ENCODE peak calls at places on chromosomes 3 and 15, in seven cellular contexts. X is stomach, S is ovary, D is tibial nerve, E is A549, U is Peyer's patch, V is heart left ventricle. N is an unnamed sample.

GRCh38 chr3:138768126-138768525 is 66.6 kb downstream of the PIK3CB start:
- DNase-seq in D (no peak), V (no peak), E (no peak), S (no peak), U (no peak), X (no peak), N (no peak)

GRCh38 chr15:83106994-83107840 is at the start of gene TM6SF1:
- DNase-seq in X (no peak), U (no peak), V (peak; percentile 29), E (no peak), S (no peak), D (no peak), N (no peak)

GRCh38 chr3:118960876-118961275 is 73.8 kb downstream of the IGSF11 start:
- DNase-seq in X (no peak), E (no peak), V (no peak), U (no peak), S (no peak), D (no peak), N (no peak)

GRCh38 chr3:49017646-49017977 is 768 bp downstream of the DALRD3 start:
- DNase-seq in S (no peak), X (no peak), U (peak; percentile 75), D (no peak), V (no peak), E (no peak), N (no peak)

GRCh38 chr3:169634618-169635236 is 28.8 kb downstream of the MECOM start:
- DNase-seq in E (no peak), X (peak; percentile 84), S (no peak), V (no peak), D (no peak), U (no peak), N (no peak)

GRCh38 chr3:14039149-14039548 is 85.5 kb downstream of the CHCHD4 start:
- DNase-seq in X (no peak), S (no peak), U (no peak), V (no peak), D (no peak), E (no peak), N (no peak)

GRCh38 chr15:40471778-40472130 is 970 bp downstream of the CHST14 start:
- DNase-seq in X (peak; percentile 37), E (no peak), D (no peak), U (no peak), S (no peak), V (no peak), N (no peak)

GRCh38 chr3:151985787-151986430 is 112.5 kb downstream of the SUCNR1 start:
- DNase-seq in X (no peak), U (no peak), D (no peak), E (no peak), V (no peak), S (no peak), N (no peak)

GRCh38 chr15:79977431-79977940 is 6.5 kb upstream of the BCL2A1 start:
- DNase-seq in D (no peak), S (no peak), E (no peak), U (no peak), X (no peak), V (peak; percentile 20), N (no peak)

GRCh38 chr3:34207826-34208225 is 409.4 kb downstream of the PDCD6IP start:
- DNase-seq in V (no peak), S (no peak), D (no peak), X (no peak), E (no peak), U (no peak), N (no peak)

GRCh38 chr3:64599651-64600050 is 88.1 kb downstream of the ADAMTS9 start:
- DNase-seq in D (no peak), S (no peak), X (no peak), V (no peak), U (no peak), E (no peak), N (no peak)

DNA sequence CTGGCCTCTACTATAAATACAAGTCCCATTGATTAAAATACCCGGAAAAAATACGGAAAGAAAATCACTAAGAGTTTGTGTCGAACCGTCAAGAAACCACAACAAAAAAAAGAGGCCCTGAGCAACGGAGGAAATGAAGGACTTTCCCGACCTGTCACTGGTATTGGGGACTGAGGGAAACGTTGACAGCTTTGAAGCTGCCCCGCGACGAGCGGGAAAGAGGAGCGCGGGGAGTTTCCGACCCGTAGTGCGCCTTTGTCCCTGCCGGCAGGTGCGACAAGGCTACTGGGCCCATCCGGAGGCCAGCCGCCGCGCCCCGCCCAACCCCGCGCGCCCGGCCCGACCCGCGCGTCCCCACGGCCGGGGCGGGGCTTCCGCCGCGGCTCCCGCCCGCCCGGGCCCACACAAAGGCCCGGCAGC is 418 bp downstream of the PBRM1 start:
- DNase-seq in D (peak; percentile 52), U (peak; percentile 91), V (peak; percentile 84), S (peak; percentile 74), E (peak; percentile 61), X (peak; percentile 88), N (no peak)
- H3K4me1 ChIP-seq in D (peaks cover 42% of the 10 kb centered on the region), U (no peaks in the 10 kb centered on the region), V (peaks cover 22% of the 10 kb centered on the region), S (peaks cover 10% of the 10 kb centered on the region), E (peaks cover 44% of the 10 kb centered on the region), X (peaks cover 77% of the 10 kb centered on the region), N (peaks cover 47% of the 10 kb centered on the region)

DNA sequence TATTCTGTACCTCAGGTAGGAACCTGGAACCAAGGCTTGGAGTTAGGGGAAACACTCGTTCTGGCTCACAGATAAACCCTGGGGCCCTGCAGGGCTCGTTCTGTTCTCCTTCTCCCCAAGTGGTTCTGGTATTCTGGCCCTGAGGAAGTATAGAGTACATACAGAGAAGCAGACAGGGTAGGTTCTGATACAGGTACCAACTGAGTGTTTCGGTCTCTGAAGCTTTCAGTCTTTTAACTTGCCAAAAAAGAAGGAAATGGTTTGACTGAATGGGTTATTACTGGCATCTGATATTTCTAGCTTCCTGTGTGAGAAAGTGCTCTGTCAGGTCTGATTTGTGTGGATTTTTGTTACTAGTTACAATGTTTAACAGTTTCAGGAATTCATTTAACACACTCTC is 67.3 kb downstream of the UBE2E2 start:
- DNase-seq in D (no peak), S (no peak), E (no peak), U (no peak), V (no peak), X (no peak), N (no peak)
- TF ChIP-seq POLR2A in D (no peak), S (no peak), E (no peak), U (no peak), V (no peak), X (no peak), N (no peak)

GRCh38 chr3:81898336-81898735 is 136.9 kb upstream of the GBE1 start:
- DNase-seq in U (no peak), V (no peak), S (no peak), D (no peak), X (no peak), E (no peak), N (no peak)
- TF ChIP-seq CTCF in U (no peak), V (no peak), S (no peak), D (no peak), X (no peak), E (no peak), N (no peak)

DNA sequence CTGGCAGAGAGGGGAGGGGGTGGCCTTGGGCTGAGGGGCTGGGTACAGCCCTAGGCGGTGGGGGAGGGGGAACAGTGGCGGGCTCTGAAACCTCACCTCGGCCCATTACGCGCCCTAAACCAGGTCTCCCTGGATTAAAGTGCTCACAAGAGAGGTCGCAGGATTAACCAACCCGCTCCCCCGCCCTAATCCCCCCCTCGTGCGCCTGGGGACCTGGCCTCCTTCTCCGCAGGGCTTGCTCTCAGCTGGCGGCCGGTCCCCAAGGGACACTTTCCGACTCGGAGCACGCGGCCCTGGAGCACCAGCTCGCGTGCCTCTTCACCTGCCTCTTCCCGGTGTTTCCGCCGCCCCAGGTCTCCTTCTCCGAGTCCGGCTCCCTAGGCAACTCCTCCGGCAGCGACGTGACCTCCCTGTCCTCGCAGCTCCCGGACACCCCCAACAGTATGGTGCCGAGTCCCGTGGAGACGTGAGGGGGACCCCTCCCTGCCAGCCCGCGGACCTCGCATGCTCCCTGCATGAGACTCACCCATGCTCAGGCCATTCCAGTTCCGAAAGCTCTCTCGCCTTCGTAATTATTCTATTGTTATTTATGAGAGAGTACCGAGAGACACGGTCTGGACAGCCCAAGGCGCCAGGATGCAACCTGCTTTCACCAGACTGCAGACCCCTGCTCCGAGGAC is 4.9 kb downstream of the ISL2 start:
- DNase-seq in U (peak; percentile 61), D (no peak), S (no peak), V (no peak), X (no peak), E (no peak), N (no peak)
- H3K4me1 ChIP-seq in U (peaks cover 4% of the 10 kb centered on the region), D (peaks cover 48% of the 10 kb centered on the region), S (peaks cover 19% of the 10 kb centered on the region), V (peaks cover 45% of the 10 kb centered on the region), X (peaks cover 80% of the 10 kb centered on the region), E (peaks cover 11% of the 10 kb centered on the region), N (peaks cover 75% of the 10 kb centered on the region)

DNA sequence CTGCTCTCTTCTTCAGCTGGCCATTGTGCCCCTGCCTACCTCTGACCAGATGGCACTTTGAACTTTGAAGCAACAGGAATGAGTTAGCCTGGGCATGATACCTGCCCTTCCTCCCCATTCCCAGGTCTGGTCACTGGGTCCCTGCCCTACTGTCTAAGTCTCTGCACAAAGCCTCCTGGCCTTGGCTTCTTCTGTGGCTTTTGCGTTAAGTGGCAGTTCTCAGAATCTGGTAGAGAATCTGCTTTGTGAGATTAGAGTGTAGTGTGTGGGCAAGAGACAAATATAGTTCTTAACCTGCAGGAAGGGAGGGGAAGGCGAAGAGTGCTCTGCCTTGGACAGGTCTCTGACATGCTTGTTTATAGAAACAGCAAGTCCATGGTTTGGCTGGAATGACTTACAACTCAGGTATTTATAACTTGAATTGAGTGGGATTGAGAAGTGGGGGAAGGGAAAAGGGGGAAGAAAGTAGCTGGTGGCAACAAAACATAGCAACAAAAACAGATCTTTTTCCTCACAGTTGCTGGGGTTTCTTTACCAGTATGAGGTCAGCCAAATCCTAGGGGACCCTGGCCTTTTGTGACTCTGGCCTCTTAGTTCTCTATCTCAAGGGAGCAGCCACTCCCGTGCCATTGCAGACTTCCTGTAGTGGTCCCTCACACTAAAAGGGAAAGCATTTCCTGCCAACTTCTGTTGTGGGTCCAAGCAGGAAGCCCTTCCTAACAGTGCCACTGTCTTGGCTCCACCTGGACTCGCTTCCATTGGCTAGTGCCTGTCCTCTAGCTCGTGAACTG is 16.7 kb downstream of the MAPKBP1 start:
- DNase-seq in U (no peak), X (no peak), E (no peak), D (no peak), V (no peak), S (no peak), N (no peak)
- TF ChIP-seq POLR2A in U (peak; percentile 18), X (no peak), E (no peak), D (no peak), V (no peak), S (no peak), N (no peak)

DNA sequence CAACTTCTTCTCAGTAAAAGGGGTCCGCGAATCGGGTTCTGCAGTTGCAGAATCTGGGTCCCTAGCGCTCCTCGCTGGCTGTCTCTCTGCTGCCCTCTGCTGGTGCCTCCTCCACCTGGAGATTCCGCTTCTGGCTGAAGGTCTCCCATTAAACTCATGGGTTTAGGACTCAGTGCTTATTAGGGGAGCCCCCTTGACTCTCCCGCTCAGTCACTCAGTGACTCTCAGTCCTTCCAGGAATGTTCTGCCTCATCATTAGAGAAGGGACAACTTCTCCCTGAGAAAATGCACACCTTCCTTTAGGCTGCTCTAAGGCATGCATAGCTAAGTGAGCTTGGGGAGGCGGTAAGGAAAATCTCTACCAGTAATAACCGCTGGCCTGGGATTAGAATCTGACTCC is 7.1 kb downstream of the CPN2 start:
- DNase-seq in U (peak; percentile 84), D (peak; percentile 86), E (peak; percentile 86), X (peak; percentile 84), V (peak; percentile 64), S (peak; percentile 82), N (peak; percentile 95)
- TF ChIP-seq CTCF in U (peak; percentile 70), D (peak; percentile 93), E (peak; percentile 74), X (peak; percentile 66), V (peak; percentile 38), S (peak; percentile 79), N (peak; percentile 93)

N was measured in esophagus muscularis mucosa.